ENCODE peak calls at places on chromosomes 16 and 17, in four cellular contexts. One of them, this sample, is unnamed.

GRCh38 chr16:11620243-11621003 is 33.7 kb upstream of the LITAF start:
- DNase-seq in hepatocyte: no peak
- DNase-seq in osteoblast: no peak
- DNase-seq in GM23248: no peak
- DNase-seq in this sample: no peak

GRCh38 chr16:58377932-58378331 is 14.3 kb upstream of the GINS3 start:
- DNase-seq in hepatocyte: no peak
- DNase-seq in osteoblast: no peak
- DNase-seq in GM23248: peak; percentile 11
- DNase-seq in this sample: no peak

GRCh38 chr17:65020284-65020683 is 36.3 kb downstream of the GNA13 start:
- DNase-seq in hepatocyte: peak; percentile 14
- DNase-seq in osteoblast: no peak
- DNase-seq in GM23248: peak; percentile 88
- DNase-seq in this sample: no peak

GRCh38 chr17:64131606-64132270 is 1.8 kb upstream of the ERN1 start:
- DNase-seq in hepatocyte: no peak
- DNase-seq in osteoblast: no peak
- DNase-seq in GM23248: no peak
- DNase-seq in this sample: no peak

GRCh38 chr16:19071811-19072777 is 4.7 kb downstream of the COQ7 start:
- DNase-seq in hepatocyte: peak; percentile 77
- DNase-seq in osteoblast: peak; percentile 90
- DNase-seq in GM23248: peak; percentile 72
- DNase-seq in this sample: peak; percentile 85

GRCh38 chr17:28842282-28843012 is at the start of gene FAM222B:
- DNase-seq in hepatocyte: peak; percentile 94
- DNase-seq in osteoblast: peak; percentile 100
- DNase-seq in GM23248: peak; percentile 94
- DNase-seq in this sample: peak; percentile 93

GRCh38 chr16:57797526-57798266 is 4.6 kb downstream of the KIFC3 start:
- DNase-seq in hepatocyte: peak; percentile 88
- DNase-seq in osteoblast: no peak
- DNase-seq in GM23248: no peak
- DNase-seq in this sample: peak; percentile 94

GRCh38 chr17:2844386-2844785 is 48.1 kb downstream of the RAP1GAP2 start:
- DNase-seq in hepatocyte: peak; percentile 73
- DNase-seq in osteoblast: no peak
- DNase-seq in GM23248: peak; percentile 17
- DNase-seq in this sample: no peak

GRCh38 chr16:10114411-10114810 is 67.8 kb downstream of the GRIN2A start:
- DNase-seq in hepatocyte: no peak
- DNase-seq in osteoblast: no peak
- DNase-seq in GM23248: no peak
- DNase-seq in this sample: no peak

GRCh38 chr17:61657338-61657737 is 66.3 kb upstream of the NACA2 start:
- DNase-seq in hepatocyte: no peak
- DNase-seq in osteoblast: peak; percentile 10
- DNase-seq in GM23248: no peak
- DNase-seq in this sample: no peak

GRCh38 chr17:29181226-29181625 is 1.0 kb upstream of the MYO18A start:
- DNase-seq in hepatocyte: no peak
- DNase-seq in osteoblast: peak; percentile 76
- DNase-seq in GM23248: no peak
- DNase-seq in this sample: no peak

GRCh38 chr16:85350973-85351372 is 238.7 kb upstream of the CIBAR2 start:
- DNase-seq in hepatocyte: peak; percentile 92
- DNase-seq in osteoblast: peak; percentile 99
- DNase-seq in GM23248: peak; percentile 93
- DNase-seq in this sample: no peak

GRCh38 chr17:79739148-79740062 is 8.7 kb downstream of the ENPP7 start:
- DNase-seq in hepatocyte: no peak
- DNase-seq in osteoblast: peak; percentile 77
- DNase-seq in GM23248: peak; percentile 5
- DNase-seq in this sample: peak; percentile 1

GRCh38 chr17:2949469-2950044 is 113.8 kb downstream of the OR1D5 start:
- DNase-seq in hepatocyte: no peak
- DNase-seq in osteoblast: peak; percentile 97
- DNase-seq in GM23248: peak; percentile 94
- DNase-seq in this sample: peak; percentile 45

GRCh38 chr17:78367193-78367592 is 7.3 kb upstream of the SOCS3 start:
- DNase-seq in hepatocyte: no peak
- DNase-seq in osteoblast: peak; percentile 71
- DNase-seq in GM23248: no peak
- DNase-seq in this sample: no peak

GRCh38 chr17:57782051-57782490 is 37.0 kb upstream of the CCDC182 start:
- DNase-seq in hepatocyte: no peak
- DNase-seq in osteoblast: no peak
- DNase-seq in GM23248: no peak
- DNase-seq in this sample: no peak

GRCh38 chr17:59722623-59723022 is 15.2 kb downstream of the VMP1 start:
- DNase-seq in hepatocyte: no peak
- DNase-seq in osteoblast: no peak
- DNase-seq in GM23248: no peak
- DNase-seq in this sample: no peak

GRCh38 chr17:56933868-56934267 is 20.0 kb upstream of the TRIM25 start:
- DNase-seq in hepatocyte: no peak
- DNase-seq in osteoblast: no peak
- DNase-seq in GM23248: no peak
- DNase-seq in this sample: no peak

GRCh38 chr17:40952675-40953074 is 14.1 kb downstream of the KRT39 start:
- DNase-seq in hepatocyte: no peak
- DNase-seq in osteoblast: no peak
- DNase-seq in GM23248: peak; percentile 95
- DNase-seq in this sample: peak; percentile 33

GRCh38 chr16:50354629-50355456 is 13.9 kb downstream of the BRD7 start:
- DNase-seq in hepatocyte: no peak
- DNase-seq in osteoblast: no peak
- DNase-seq in GM23248: peak; percentile 54
- DNase-seq in this sample: no peak

GRCh38 chr16:66918355-66918754 is 330 bp downstream of the CDH16 start:
- DNase-seq in hepatocyte: no peak
- DNase-seq in osteoblast: peak; percentile 66
- DNase-seq in GM23248: no peak
- DNase-seq in this sample: no peak

GRCh38 chr16:78443780-78444422 is 344.4 kb downstream of the WWOX start:
- DNase-seq in hepatocyte: no peak
- DNase-seq in osteoblast: peak; percentile 34
- DNase-seq in GM23248: peak; percentile 0
- DNase-seq in this sample: no peak

GRCh38 chr17:4950075-4950756 is 703 bp upstream of the ENO3 start:
- DNase-seq in hepatocyte: peak; percentile 59
- DNase-seq in osteoblast: peak; percentile 94
- DNase-seq in GM23248: peak; percentile 73
- DNase-seq in this sample: peak; percentile 30

GRCh38 chr17:68198931-68199836 is 48.7 kb upstream of the AMZ2 start:
- DNase-seq in hepatocyte: peak; percentile 29
- DNase-seq in osteoblast: peak; percentile 79
- DNase-seq in GM23248: peak; percentile 26
- DNase-seq in this sample: peak; percentile 32

GRCh38 chr16:10037771-10038170 is 144.5 kb downstream of the GRIN2A start:
- DNase-seq in hepatocyte: no peak
- DNase-seq in osteoblast: no peak
- DNase-seq in GM23248: no peak
- DNase-seq in this sample: no peak

GRCh38 chr16:77905356-77905920 is 116.9 kb upstream of the CLEC3A start:
- DNase-seq in hepatocyte: peak; percentile 13
- DNase-seq in osteoblast: no peak
- DNase-seq in GM23248: no peak
- DNase-seq in this sample: no peak

GRCh38 chr16:55622930-55623561 is 32.7 kb upstream of the SLC6A2 start:
- DNase-seq in hepatocyte: peak; percentile 59
- DNase-seq in osteoblast: peak; percentile 43
- DNase-seq in GM23248: no peak
- DNase-seq in this sample: peak; percentile 48

GRCh38 chr17:78779848-78780247 is 2.2 kb downstream of the CYTH1 start:
- DNase-seq in hepatocyte: no peak
- DNase-seq in osteoblast: no peak
- DNase-seq in GM23248: no peak
- DNase-seq in this sample: no peak

GRCh38 chr16:29857133-29857760 is 5.8 kb downstream of the CDIPT start:
- DNase-seq in hepatocyte: no peak
- DNase-seq in osteoblast: peak; percentile 89
- DNase-seq in GM23248: peak; percentile 86
- DNase-seq in this sample: no peak

GRCh38 chr16:28915181-28915580 is 9.9 kb downstream of the RABEP2 start:
- DNase-seq in hepatocyte: no peak
- DNase-seq in osteoblast: peak; percentile 87
- DNase-seq in GM23248: peak; percentile 65
- DNase-seq in this sample: peak; percentile 91

GRCh38 chr17:67063146-67063545 is 18.8 kb downstream of the CACNG1 start:
- DNase-seq in hepatocyte: no peak
- DNase-seq in osteoblast: no peak
- DNase-seq in GM23248: no peak
- DNase-seq in this sample: no peak

GRCh38 chr16:64900029-64900428 is 221.8 kb downstream of the CDH11 start:
- DNase-seq in hepatocyte: no peak
- DNase-seq in osteoblast: no peak
- DNase-seq in GM23248: no peak
- DNase-seq in this sample: no peak

GRCh38 chr17:34452769-34453168 is 89.7 kb upstream of the CCL1 start:
- DNase-seq in hepatocyte: no peak
- DNase-seq in osteoblast: no peak
- DNase-seq in GM23248: no peak
- DNase-seq in this sample: no peak

GRCh38 chr17:75456417-75457046 is at the start of gene TMEM94:
- DNase-seq in hepatocyte: peak; percentile 98
- DNase-seq in osteoblast: peak; percentile 97
- DNase-seq in GM23248: peak; percentile 100
- DNase-seq in this sample: peak; percentile 97

GRCh38 chr17:75454193-75454592 is 2.2 kb upstream of the TMEM94 start:
- DNase-seq in hepatocyte: no peak
- DNase-seq in osteoblast: no peak
- DNase-seq in GM23248: no peak
- DNase-seq in this sample: no peak

GRCh38 chr17:75459246-75459589 is 2.8 kb downstream of the TMEM94 start:
- DNase-seq in hepatocyte: no peak
- DNase-seq in osteoblast: no peak
- DNase-seq in GM23248: no peak
- DNase-seq in this sample: no peak

GRCh38 chr17:75457047-75457654 is 716 bp downstream of the TMEM94 start:
- DNase-seq in hepatocyte: peak; percentile 71
- DNase-seq in osteoblast: peak; percentile 86
- DNase-seq in GM23248: peak; percentile 73
- DNase-seq in this sample: no peak

DNA sequence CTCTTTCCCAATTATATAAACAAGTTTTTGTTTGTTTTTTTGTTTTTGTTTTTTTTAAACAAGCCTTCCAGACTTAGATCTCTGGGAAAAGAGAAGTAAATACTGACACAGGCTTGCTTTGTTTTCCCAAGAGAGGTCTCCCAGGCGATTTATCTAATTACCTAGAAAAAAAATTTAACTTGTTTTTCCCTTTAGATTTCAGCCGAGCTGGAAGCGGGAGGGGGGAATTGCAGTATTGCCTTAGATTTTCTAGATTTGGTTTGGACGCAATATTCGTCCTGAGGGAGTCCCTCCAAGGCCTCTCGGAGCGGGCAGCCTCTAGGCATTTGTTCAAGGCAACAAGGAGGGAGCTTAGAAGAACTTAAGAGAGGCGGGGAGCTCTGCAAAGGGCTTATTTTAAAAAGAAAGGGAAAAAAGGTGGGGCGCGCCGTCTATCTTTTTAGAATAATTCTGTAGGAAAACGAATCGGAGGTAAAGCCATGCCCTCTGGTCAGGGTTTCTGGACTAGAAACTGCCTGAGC is 479 bp upstream of the TMEM94 start:
- DNase-seq in hepatocyte: no peak
- DNase-seq in osteoblast: no peak
- DNase-seq in GM23248: no peak
- DNase-seq in this sample: no peak
- H2AFZ ChIP-seq in hepatocyte: peak overlapping the region; percentile 61
- H2AFZ ChIP-seq in osteoblast: peak overlapping the region; percentile 92
- H2AFZ ChIP-seq in GM23248: peak overlapping the region; percentile 92
- H2AFZ ChIP-seq in this sample: peak overlapping the region; percentile 89

GRCh38 chr17:81165246-81166032 is at the start of gene PVALEF:
- DNase-seq in hepatocyte: peak; percentile 75
- DNase-seq in osteoblast: peak; percentile 92
- DNase-seq in GM23248: peak; percentile 29
- DNase-seq in this sample: peak; percentile 21
- H2AFZ ChIP-seq in hepatocyte: peak within 1 kb of the TSS; percentile 81
- H2AFZ ChIP-seq in osteoblast: no peak within 1 kb of the TSS
- H2AFZ ChIP-seq in GM23248: no peak within 1 kb of the TSS
- H2AFZ ChIP-seq in this sample: no peak within 1 kb of the TSS

DNA sequence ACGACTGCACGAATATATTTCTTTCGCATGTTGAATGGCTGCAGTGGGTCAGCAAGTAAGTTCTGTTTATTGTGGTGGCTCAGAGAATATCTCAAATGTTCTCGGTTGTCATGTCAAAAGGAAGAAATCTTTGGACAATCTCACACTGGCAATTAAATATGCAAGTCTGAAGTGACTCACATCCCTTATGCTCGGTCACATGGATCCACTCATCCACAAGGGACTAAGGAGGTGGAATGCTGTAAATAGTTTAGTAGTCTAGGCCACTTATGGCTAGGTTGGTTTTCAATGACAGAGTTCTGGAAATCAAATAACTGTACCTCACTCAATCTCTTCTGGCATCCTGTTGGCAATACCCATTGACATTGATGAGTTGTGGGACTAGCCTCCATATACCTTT is 33.0 kb upstream of the PMP22 start:
- DNase-seq in hepatocyte: no peak
- DNase-seq in osteoblast: peak; percentile 86
- DNase-seq in GM23248: peak; percentile 74
- DNase-seq in this sample: no peak
- H2AFZ ChIP-seq in hepatocyte: no peak overlapping the region
- H2AFZ ChIP-seq in osteoblast: peak overlapping the region; percentile 4
- H2AFZ ChIP-seq in GM23248: no peak overlapping the region
- H2AFZ ChIP-seq in this sample: no peak overlapping the region

DNA sequence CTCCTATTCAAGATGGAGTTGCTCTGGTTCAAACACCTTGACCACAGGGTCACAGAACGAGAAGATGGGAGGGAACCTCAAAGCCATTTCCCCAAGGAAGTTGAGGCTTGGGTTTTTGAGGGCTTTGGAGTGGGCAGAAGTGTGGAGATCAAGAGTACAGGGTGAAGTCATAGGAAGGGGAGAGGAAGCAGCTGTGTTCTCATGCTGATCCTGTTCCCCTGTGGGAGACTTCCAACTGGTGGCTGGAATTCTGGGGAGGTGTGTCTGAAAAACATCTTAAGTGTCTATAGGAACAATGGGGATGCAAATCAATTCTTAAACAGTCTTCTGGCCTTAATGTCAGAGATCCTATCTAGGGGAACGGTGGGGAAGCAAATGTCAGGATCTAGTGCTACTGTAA is 38.8 kb upstream of the HSBP1 start:
- DNase-seq in hepatocyte: no peak
- DNase-seq in osteoblast: no peak
- DNase-seq in GM23248: no peak
- DNase-seq in this sample: no peak
- H2AFZ ChIP-seq in hepatocyte: no peak overlapping the region
- H2AFZ ChIP-seq in osteoblast: no peak overlapping the region
- H2AFZ ChIP-seq in GM23248: no peak overlapping the region
- H2AFZ ChIP-seq in this sample: no peak overlapping the region

DNA sequence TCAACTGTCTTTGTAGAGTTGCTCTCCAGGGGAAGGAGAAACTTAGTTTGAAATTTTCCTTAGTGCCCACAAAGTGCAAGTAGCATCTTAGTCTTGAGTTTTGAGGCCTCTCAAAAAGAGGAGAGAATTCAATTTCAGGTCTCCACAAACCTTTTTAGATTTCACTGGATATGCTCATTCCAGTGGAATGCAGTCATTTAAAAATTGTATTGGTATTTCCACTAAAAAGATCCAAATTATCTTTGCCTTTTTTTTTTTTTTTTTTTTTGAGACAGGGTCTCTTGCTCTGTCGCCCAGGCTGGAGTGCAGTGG is 6.9 kb upstream of the FOXJ1 start:
- DNase-seq in hepatocyte: no peak
- DNase-seq in osteoblast: no peak
- DNase-seq in GM23248: no peak
- DNase-seq in this sample: no peak
- H2AFZ ChIP-seq in hepatocyte: no peak overlapping the region
- H2AFZ ChIP-seq in osteoblast: no peak overlapping the region
- H2AFZ ChIP-seq in GM23248: no peak overlapping the region
- H2AFZ ChIP-seq in this sample: no peak overlapping the region

This sample was measured in trophoblast cell.